ENCODE peak calls at places on chromosomes 2 and 18, in ten cellular contexts. One of them, this sample, is unnamed.

GRCh38 chr2:63861220-63861822 is 19.6 kb downstream of the UGP2 start:
- DNase-seq in skeletal muscle cell: no peak
- DNase-seq in fibroblast of mammary gland: peak; percentile 80
- DNase-seq in osteoblast: no peak
- DNase-seq in MCF 10A: peak; percentile 67
- DNase-seq in NCI-H460: peak; percentile 50
- DNase-seq in hippocampal formation: peak; percentile 10
- DNase-seq in ecto neural progenitor cell: no peak
- DNase-seq in H54: no peak
- DNase-seq in ELR: peak; percentile 74
- DNase-seq in this sample: peak; percentile 65

GRCh38 chr18:70500748-70501147 is 211.9 kb downstream of the SOCS6 start:
- DNase-seq in skeletal muscle cell: no peak
- DNase-seq in fibroblast of mammary gland: no peak
- DNase-seq in osteoblast: no peak
- DNase-seq in MCF 10A: no peak
- DNase-seq in NCI-H460: no peak
- DNase-seq in hippocampal formation: no peak
- DNase-seq in ecto neural progenitor cell: no peak
- DNase-seq in H54: no peak
- DNase-seq in ELR: no peak
- DNase-seq in this sample: no peak

GRCh38 chr2:140863713-140864112 is 1267.1 kb downstream of the LRP1B start:
- DNase-seq in skeletal muscle cell: peak; percentile 25
- DNase-seq in fibroblast of mammary gland: peak; percentile 77
- DNase-seq in osteoblast: no peak
- DNase-seq in MCF 10A: peak; percentile 69
- DNase-seq in NCI-H460: peak; percentile 65
- DNase-seq in hippocampal formation: no peak
- DNase-seq in ecto neural progenitor cell: no peak
- DNase-seq in H54: no peak
- DNase-seq in ELR: peak; percentile 72
- DNase-seq in this sample: peak; percentile 54

GRCh38 chr18:54222922-54223567 is 1.4 kb downstream of the MBD2 start:
- DNase-seq in skeletal muscle cell: no peak
- DNase-seq in fibroblast of mammary gland: no peak
- DNase-seq in osteoblast: no peak
- DNase-seq in MCF 10A: no peak
- DNase-seq in NCI-H460: no peak
- DNase-seq in hippocampal formation: no peak
- DNase-seq in ecto neural progenitor cell: no peak
- DNase-seq in H54: no peak
- DNase-seq in ELR: no peak
- DNase-seq in this sample: no peak

GRCh38 chr2:40445467-40445866 is 6.4 kb downstream of the SLC8A1 start:
- DNase-seq in skeletal muscle cell: no peak
- DNase-seq in fibroblast of mammary gland: no peak
- DNase-seq in osteoblast: no peak
- DNase-seq in MCF 10A: no peak
- DNase-seq in NCI-H460: no peak
- DNase-seq in hippocampal formation: no peak
- DNase-seq in ecto neural progenitor cell: no peak
- DNase-seq in H54: no peak
- DNase-seq in ELR: no peak
- DNase-seq in this sample: no peak

GRCh38 chr18:74990563-74991081 is 218.3 kb downstream of the PTGR3 start:
- DNase-seq in skeletal muscle cell: no peak
- DNase-seq in fibroblast of mammary gland: no peak
- DNase-seq in osteoblast: no peak
- DNase-seq in MCF 10A: no peak
- DNase-seq in NCI-H460: no peak
- DNase-seq in hippocampal formation: no peak
- DNase-seq in ecto neural progenitor cell: no peak
- DNase-seq in H54: no peak
- DNase-seq in ELR: no peak
- DNase-seq in this sample: no peak

GRCh38 chr2:112794131-112794733 is 9.9 kb upstream of the IL1A start:
- DNase-seq in skeletal muscle cell: peak; percentile 89
- DNase-seq in fibroblast of mammary gland: peak; percentile 93
- DNase-seq in osteoblast: no peak
- DNase-seq in MCF 10A: peak; percentile 97
- DNase-seq in NCI-H460: peak; percentile 98
- DNase-seq in hippocampal formation: no peak
- DNase-seq in ecto neural progenitor cell: no peak
- DNase-seq in H54: no peak
- DNase-seq in ELR: peak; percentile 93
- DNase-seq in this sample: peak; percentile 91

GRCh38 chr2:207408086-207408794 is 121.5 kb upstream of the CREB1 start:
- DNase-seq in skeletal muscle cell: peak; percentile 27
- DNase-seq in fibroblast of mammary gland: peak; percentile 37
- DNase-seq in osteoblast: no peak
- DNase-seq in MCF 10A: peak; percentile 95
- DNase-seq in NCI-H460: no peak
- DNase-seq in hippocampal formation: no peak
- DNase-seq in ecto neural progenitor cell: no peak
- DNase-seq in H54: no peak
- DNase-seq in ELR: no peak
- DNase-seq in this sample: peak; percentile 47

GRCh38 chr2:83633435-83633834 is 825.6 kb downstream of the SUCLG1 start:
- DNase-seq in skeletal muscle cell: no peak
- DNase-seq in fibroblast of mammary gland: no peak
- DNase-seq in osteoblast: no peak
- DNase-seq in MCF 10A: no peak
- DNase-seq in NCI-H460: no peak
- DNase-seq in hippocampal formation: no peak
- DNase-seq in ecto neural progenitor cell: no peak
- DNase-seq in H54: no peak
- DNase-seq in ELR: no peak
- DNase-seq in this sample: peak; percentile 49

GRCh38 chr2:118046628-118047210 is 32.8 kb upstream of the CCDC93 start:
- DNase-seq in skeletal muscle cell: no peak
- DNase-seq in fibroblast of mammary gland: peak; percentile 67
- DNase-seq in osteoblast: no peak
- DNase-seq in MCF 10A: peak; percentile 44
- DNase-seq in NCI-H460: peak; percentile 22
- DNase-seq in hippocampal formation: no peak
- DNase-seq in ecto neural progenitor cell: no peak
- DNase-seq in H54: no peak
- DNase-seq in ELR: peak; percentile 72
- DNase-seq in this sample: peak; percentile 50

GRCh38 chr2:147863835-147864234 is 19.0 kb downstream of the ACVR2A start:
- DNase-seq in skeletal muscle cell: no peak
- DNase-seq in fibroblast of mammary gland: peak; percentile 46
- DNase-seq in osteoblast: no peak
- DNase-seq in MCF 10A: no peak
- DNase-seq in NCI-H460: no peak
- DNase-seq in hippocampal formation: no peak
- DNase-seq in ecto neural progenitor cell: no peak
- DNase-seq in H54: no peak
- DNase-seq in ELR: peak; percentile 27
- DNase-seq in this sample: peak; percentile 5

GRCh38 chr2:1603059-1603458 is 141.3 kb downstream of the PXDN start:
- DNase-seq in skeletal muscle cell: no peak
- DNase-seq in fibroblast of mammary gland: no peak
- DNase-seq in osteoblast: peak; percentile 63
- DNase-seq in MCF 10A: no peak
- DNase-seq in NCI-H460: no peak
- DNase-seq in hippocampal formation: no peak
- DNase-seq in ecto neural progenitor cell: no peak
- DNase-seq in H54: no peak
- DNase-seq in ELR: no peak
- DNase-seq in this sample: no peak

GRCh38 chr18:41949206-41949920 is 5.7 kb upstream of the PIK3C3 start:
- DNase-seq in skeletal muscle cell: no peak
- DNase-seq in fibroblast of mammary gland: no peak
- DNase-seq in osteoblast: no peak
- DNase-seq in MCF 10A: no peak
- DNase-seq in NCI-H460: no peak
- DNase-seq in hippocampal formation: no peak
- DNase-seq in ecto neural progenitor cell: no peak
- DNase-seq in H54: no peak
- DNase-seq in ELR: no peak
- DNase-seq in this sample: no peak

GRCh38 chr2:219502618-219503017 is 3.9 kb downstream of the GMPPA start:
- DNase-seq in skeletal muscle cell: no peak
- DNase-seq in fibroblast of mammary gland: no peak
- DNase-seq in osteoblast: no peak
- DNase-seq in MCF 10A: no peak
- DNase-seq in NCI-H460: no peak
- DNase-seq in hippocampal formation: no peak
- DNase-seq in ecto neural progenitor cell: no peak
- DNase-seq in H54: no peak
- DNase-seq in ELR: no peak
- DNase-seq in this sample: no peak

GRCh38 chr2:161161074-161161577 is 898 bp downstream of the TANK start:
- DNase-seq in skeletal muscle cell: no peak
- DNase-seq in fibroblast of mammary gland: peak; percentile 10
- DNase-seq in osteoblast: no peak
- DNase-seq in MCF 10A: no peak
- DNase-seq in NCI-H460: no peak
- DNase-seq in hippocampal formation: no peak
- DNase-seq in ecto neural progenitor cell: no peak
- DNase-seq in H54: no peak
- DNase-seq in ELR: no peak
- DNase-seq in this sample: peak; percentile 17

This sample was measured in EH.